ENCODE peak calls at places on chromosomes 12 and 14, in ten cellular contexts. U is bronchial epithelial cell, G is fibroblast of pulmonary artery, L is BJ, E is astrocyte of the cerebellum, O is kidney epithelial cell, A is breast epithelium, R is choroid plexus epithelial cell, W is transverse colon, Q is testis. C is an unnamed sample.

GRCh38 chr12:69884386-69884785 is 59.4 kb downstream of the MYRFL start:
- DNase-seq in U (no peak), G (no peak), L (no peak), E (no peak), O (peak), A (no peak), R (no peak), W (no peak), Q (no peak), C (no peak)

GRCh38 chr14:105473677-105474477 is 744 bp upstream of the CRIP2 start:
- DNase-seq in U (peak), G (peak), L (no peak), E (peak), O (peak), A (peak), R (peak), W (peak), Q (peak), C (peak)

GRCh38 chr14:59120931-59121330 is 67.5 kb upstream of the DAAM1 start:
- DNase-seq in U (no peak), G (no peak), L (no peak), E (no peak), O (no peak), A (no peak), R (no peak), W (no peak), Q (no peak), C (no peak)

GRCh38 chr12:42372154-42372791 is 46.3 kb downstream of the PPHLN1 start:
- DNase-seq in U (peak), G (peak), L (peak), E (peak), O (no peak), A (no peak), R (peak), W (no peak), Q (no peak), C (peak)

GRCh38 chr12:24759155-24759554 is 189.7 kb downstream of the BCAT1 start:
- DNase-seq in U (peak), G (peak), L (no peak), E (no peak), O (no peak), A (no peak), R (peak), W (no peak), Q (no peak), C (no peak)

GRCh38 chr12:1855241-1855640 is 34.9 kb downstream of the LRTM2 start:
- DNase-seq in U (no peak), G (peak), L (no peak), E (no peak), O (no peak), A (no peak), R (peak), W (no peak), Q (no peak), C (no peak)

GRCh38 chr12:100716658-100716948 is 78.0 kb upstream of the ANO4 start:
- DNase-seq in U (no peak), G (no peak), L (no peak), E (no peak), O (no peak), A (no peak), R (peak), W (no peak), Q (no peak), C (no peak)

GRCh38 chr12:65948320-65949008 is 124.2 kb downstream of the HMGA2 start:
- DNase-seq in U (peak), G (peak), L (peak), E (peak), O (peak), A (peak), R (peak), W (peak), Q (peak), C (no peak)

GRCh38 chr12:106086696-106087095 is 52.1 kb downstream of the NUAK1 start:
- DNase-seq in U (no peak), G (no peak), L (no peak), E (no peak), O (no peak), A (no peak), R (no peak), W (no peak), Q (no peak), C (no peak)

GRCh38 chr14:24437020-24437735 is 5.4 kb downstream of the SDR39U1 start:
- DNase-seq in U (no peak), G (no peak), L (no peak), E (no peak), O (no peak), A (no peak), R (no peak), W (no peak), Q (no peak), C (no peak)

GRCh38 chr14:26687438-26687837 is 89.6 kb upstream of the NOVA1 start:
- DNase-seq in U (no peak), G (no peak), L (no peak), E (no peak), O (no peak), A (no peak), R (no peak), W (no peak), Q (no peak), C (no peak)

GRCh38 chr12:123427036-123427769 is 9.3 kb downstream of the RILPL2 start:
- DNase-seq in U (no peak), G (no peak), L (no peak), E (no peak), O (no peak), A (no peak), R (no peak), W (peak), Q (no peak), C (peak)

GRCh38 chr12:52800259-52800917 is 4.5 kb upstream of the KRT3 start:
- DNase-seq in U (no peak), G (no peak), L (no peak), E (no peak), O (no peak), A (no peak), R (no peak), W (peak), Q (no peak), C (no peak)

GRCh38 chr12:27523305-27523641 is 733 bp upstream of the PPFIBP1 start:
- DNase-seq in U (no peak), G (no peak), L (no peak), E (no peak), O (no peak), A (no peak), R (peak), W (no peak), Q (no peak), C (no peak)

GRCh38 chr12:6376965-6377666 is 1.8 kb upstream of the SCNN1A start:
- DNase-seq in U (no peak), G (no peak), L (no peak), E (no peak), O (no peak), A (no peak), R (no peak), W (peak), Q (no peak), C (no peak)

GRCh38 chr14:104100171-104101085 is 14.9 kb downstream of the ASPG start:
- DNase-seq in U (peak), G (no peak), L (no peak), E (no peak), O (no peak), A (no peak), R (no peak), W (peak), Q (no peak), C (no peak)

GRCh38 chr12:121793836-121794531 is 496 bp upstream of the RHOF start:
- DNase-seq in U (peak), G (peak), L (no peak), E (no peak), O (no peak), A (peak), R (peak), W (peak), Q (peak), C (peak)

GRCh38 chr12:27236498-27236897 is 7.6 kb upstream of the STK38L start:
- DNase-seq in U (peak), G (peak), L (no peak), E (no peak), O (no peak), A (no peak), R (no peak), W (no peak), Q (no peak), C (no peak)

GRCh38 chr14:104898195-104898558 is 26.5 kb upstream of the PLD4 start:
- DNase-seq in U (no peak), G (no peak), L (no peak), E (no peak), O (no peak), A (no peak), R (no peak), W (no peak), Q (no peak), C (no peak)

GRCh38 chr12:46135750-46136149 is 133.1 kb downstream of the SLC38A1 start:
- DNase-seq in U (no peak), G (no peak), L (no peak), E (no peak), O (no peak), A (no peak), R (no peak), W (no peak), Q (no peak), C (no peak)

GRCh38 chr12:108517288-108518100 is 2.4 kb downstream of the FICD start:
- DNase-seq in U (no peak), G (no peak), L (no peak), E (no peak), O (no peak), A (no peak), R (no peak), W (no peak), Q (no peak), C (no peak)

GRCh38 chr12:114680498-114681148 is 3.4 kb downstream of the TBX3 start:
- DNase-seq in U (no peak), G (no peak), L (no peak), E (no peak), O (no peak), A (no peak), R (no peak), W (no peak), Q (no peak), C (no peak)
- H3K4me3 ChIP-seq in U (no peak), G (peak), L (peak), E (peak), O (peak), A (peak), R (peak), W (peak), Q (no peak), C (no peak)

DNA sequence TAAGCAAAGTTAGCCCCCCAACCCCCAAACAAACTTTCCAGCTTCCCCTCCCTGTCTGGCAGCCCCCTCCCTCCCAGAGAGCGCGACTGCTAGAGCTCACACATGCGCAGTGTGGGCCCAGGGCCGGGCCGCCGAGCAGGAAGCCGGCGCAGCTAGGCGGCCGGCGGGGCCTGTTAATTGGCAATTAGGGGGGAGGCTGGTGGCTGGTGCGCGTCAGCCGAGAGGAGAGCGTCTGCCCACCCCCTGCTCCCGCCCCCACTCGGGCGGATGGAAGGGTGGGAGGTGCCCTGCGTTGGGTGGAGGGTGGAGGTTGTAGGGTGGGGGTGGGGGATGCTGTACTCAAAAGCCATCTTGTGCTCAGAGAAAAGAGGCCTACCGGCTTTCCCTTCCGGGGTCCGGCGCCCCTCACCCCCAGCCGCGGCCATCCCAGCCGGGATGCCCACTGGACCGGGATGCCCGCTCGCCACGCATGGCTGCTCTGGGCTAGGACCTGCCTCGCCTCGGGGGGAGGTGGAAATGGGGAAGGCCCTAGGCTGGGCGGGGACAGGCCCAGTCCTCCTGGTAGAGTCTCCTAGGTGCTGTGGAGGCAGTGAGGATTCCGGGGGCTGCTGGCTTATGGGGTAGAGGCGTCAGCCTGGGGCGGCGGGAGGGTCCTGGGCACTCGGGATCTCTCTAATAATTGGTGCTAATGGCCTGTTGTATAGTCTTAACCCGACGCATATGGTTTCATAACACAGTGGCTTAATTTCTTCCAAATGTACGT is 9.2 kb downstream of the HOXC8 start:
- DNase-seq in U (no peak), G (peak), L (no peak), E (no peak), O (peak), A (peak), R (no peak), W (peak), Q (peak), C (peak)
- H3K4me3 ChIP-seq in U (peak), G (peak), L (peak), E (peak), O (peak), A (peak), R (no peak), W (peak), Q (peak), C (peak)

DNA sequence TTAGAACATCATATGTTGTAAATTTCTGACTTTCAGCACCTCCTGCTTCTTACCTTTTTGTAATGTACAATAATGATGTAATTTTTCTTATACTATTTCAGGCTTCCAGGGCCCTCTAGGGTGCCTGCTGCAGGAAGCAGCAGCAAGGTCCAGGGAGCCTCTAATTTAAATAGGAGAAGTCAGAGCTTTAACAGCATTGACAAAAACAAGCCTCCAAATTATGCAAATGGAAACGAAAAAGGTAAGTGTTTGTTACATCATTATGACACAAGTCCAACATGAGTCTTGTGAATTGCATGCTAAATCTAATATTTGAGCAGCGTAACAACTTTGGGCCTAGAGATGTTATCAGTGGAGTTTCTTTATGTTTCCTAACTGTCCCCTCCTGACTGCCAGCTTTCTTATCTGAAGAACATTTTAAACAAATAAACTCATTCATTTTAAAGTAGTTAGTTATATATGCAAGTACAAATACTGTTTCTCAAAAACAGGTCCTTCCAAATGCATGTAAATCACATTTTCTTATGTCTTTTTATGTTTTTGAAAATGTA is 167.6 kb downstream of the NAV3 start:
- DNase-seq in U (no peak), G (no peak), L (no peak), E (no peak), O (no peak), A (no peak), R (peak), W (no peak), Q (no peak), C (no peak)
- H3K4me3 ChIP-seq in U (no peak), G (no peak), L (no peak), E (no peak), O (no peak), A (no peak), R (no peak), W (no peak), Q (no peak), C (no peak)

GRCh38 chr12:57693317-57693658 is 644 bp upstream of the OS9 start:
- DNase-seq in U (no peak), G (no peak), L (no peak), E (no peak), O (no peak), A (no peak), R (no peak), W (no peak), Q (no peak), C (no peak)
- H3K4me3 ChIP-seq in U (no peak), G (no peak), L (no peak), E (no peak), O (no peak), A (no peak), R (no peak), W (peak), Q (peak), C (peak)

C was measured in CD4-positive, CD25-positive, alpha-beta regulatory T cell.